ENCODE peak calls at places on chromosome 15, in eight cellular contexts. One of them, this sample, is unnamed.

GRCh38 chr15:90763700-90764099 is 46.6 kb downstream of the BLM start:
- DNase-seq in esophagus squamous epithelium: no peak
- DNase-seq in left ventricle myocardium inferior: no peak
- DNase-seq in adrenal gland: no peak
- DNase-seq in WERI-Rb-1: no peak
- DNase-seq in HCT116: no peak
- DNase-seq in RWPE2: no peak
- DNase-seq in fibroblast of lung: no peak
- DNase-seq in this sample: no peak

GRCh38 chr15:58472821-58473581 is 41.2 kb downstream of the LIPC start:
- DNase-seq in left ventricle myocardium inferior: no peak
- DNase-seq in RWPE2: no peak
- DNase-seq in HCT116: no peak
- DNase-seq in WERI-Rb-1: no peak
- DNase-seq in fibroblast of lung: peak; percentile 53
- DNase-seq in esophagus squamous epithelium: no peak
- DNase-seq in adrenal gland: no peak
- DNase-seq in this sample: no peak

GRCh38 chr15:93913310-93913709 is 318.1 kb upstream of the MCTP2 start:
- DNase-seq in adrenal gland: no peak
- DNase-seq in esophagus squamous epithelium: no peak
- DNase-seq in RWPE2: no peak
- DNase-seq in left ventricle myocardium inferior: no peak
- DNase-seq in fibroblast of lung: no peak
- DNase-seq in WERI-Rb-1: no peak
- DNase-seq in HCT116: no peak
- DNase-seq in this sample: no peak

GRCh38 chr15:41827290-41827879 is 507 bp upstream of the JMJD7 start:
- DNase-seq in esophagus squamous epithelium: no peak
- DNase-seq in HCT116: no peak
- DNase-seq in RWPE2: no peak
- DNase-seq in left ventricle myocardium inferior: peak; percentile 29
- DNase-seq in WERI-Rb-1: no peak
- DNase-seq in adrenal gland: peak; percentile 40
- DNase-seq in fibroblast of lung: no peak
- DNase-seq in this sample: no peak

GRCh38 chr15:70219256-70219919 is 121.7 kb upstream of the TLE3 start:
- DNase-seq in WERI-Rb-1: peak; percentile 59
- DNase-seq in HCT116: no peak
- DNase-seq in adrenal gland: no peak
- DNase-seq in left ventricle myocardium inferior: no peak
- DNase-seq in fibroblast of lung: no peak
- DNase-seq in RWPE2: peak; percentile 29
- DNase-seq in esophagus squamous epithelium: no peak
- DNase-seq in this sample: no peak

GRCh38 chr15:91032919-91033803 is 10.8 kb upstream of the VPS33B start:
- DNase-seq in adrenal gland: peak; percentile 74
- DNase-seq in esophagus squamous epithelium: no peak
- DNase-seq in HCT116: peak; percentile 83
- DNase-seq in WERI-Rb-1: peak; percentile 92
- DNase-seq in fibroblast of lung: peak; percentile 10
- DNase-seq in RWPE2: no peak
- DNase-seq in left ventricle myocardium inferior: peak; percentile 41
- DNase-seq in this sample: peak; percentile 7

GRCh38 chr15:73886717-73887345 is 13.5 kb downstream of the TBC1D21 start:
- DNase-seq in left ventricle myocardium inferior: no peak
- DNase-seq in adrenal gland: no peak
- DNase-seq in esophagus squamous epithelium: no peak
- DNase-seq in RWPE2: peak; percentile 57
- DNase-seq in WERI-Rb-1: no peak
- DNase-seq in fibroblast of lung: no peak
- DNase-seq in HCT116: no peak
- DNase-seq in this sample: no peak

GRCh38 chr15:66261056-66261455 is 7.5 kb upstream of the MEGF11 start:
- DNase-seq in RWPE2: no peak
- DNase-seq in WERI-Rb-1: no peak
- DNase-seq in HCT116: no peak
- DNase-seq in fibroblast of lung: no peak
- DNase-seq in adrenal gland: no peak
- DNase-seq in left ventricle myocardium inferior: no peak
- DNase-seq in esophagus squamous epithelium: no peak
- DNase-seq in this sample: no peak

GRCh38 chr15:56917652-56918045 is 795 bp upstream of the TCF12 start:
- DNase-seq in left ventricle myocardium inferior: no peak
- DNase-seq in HCT116: no peak
- DNase-seq in RWPE2: no peak
- DNase-seq in esophagus squamous epithelium: no peak
- DNase-seq in adrenal gland: no peak
- DNase-seq in fibroblast of lung: no peak
- DNase-seq in WERI-Rb-1: no peak
- DNase-seq in this sample: no peak

GRCh38 chr15:74127954-74128784 is 2.2 kb upstream of the ISLR2 start:
- DNase-seq in fibroblast of lung: peak; percentile 38
- DNase-seq in RWPE2: no peak
- DNase-seq in adrenal gland: no peak
- DNase-seq in WERI-Rb-1: no peak
- DNase-seq in left ventricle myocardium inferior: no peak
- DNase-seq in HCT116: no peak
- DNase-seq in esophagus squamous epithelium: no peak
- DNase-seq in this sample: no peak

GRCh38 chr15:60720084-60720483 is 241.1 kb upstream of the ICE2 start:
- DNase-seq in RWPE2: no peak
- DNase-seq in HCT116: no peak
- DNase-seq in left ventricle myocardium inferior: no peak
- DNase-seq in WERI-Rb-1: no peak
- DNase-seq in fibroblast of lung: no peak
- DNase-seq in adrenal gland: no peak
- DNase-seq in esophagus squamous epithelium: no peak
- DNase-seq in this sample: no peak

GRCh38 chr15:99734575-99734974 is 1.3 kb upstream of the LYSMD4 start:
- DNase-seq in WERI-Rb-1: no peak
- DNase-seq in esophagus squamous epithelium: no peak
- DNase-seq in left ventricle myocardium inferior: no peak
- DNase-seq in fibroblast of lung: no peak
- DNase-seq in HCT116: no peak
- DNase-seq in adrenal gland: no peak
- DNase-seq in RWPE2: no peak
- DNase-seq in this sample: no peak

GRCh38 chr15:84937144-84937543 is 44.5 kb upstream of the PDE8A start:
- DNase-seq in left ventricle myocardium inferior: no peak
- DNase-seq in WERI-Rb-1: no peak
- DNase-seq in HCT116: no peak
- DNase-seq in RWPE2: no peak
- DNase-seq in esophagus squamous epithelium: no peak
- DNase-seq in fibroblast of lung: no peak
- DNase-seq in adrenal gland: no peak
- DNase-seq in this sample: no peak

GRCh38 chr15:67110958-67111864 is 45.8 kb downstream of the SMAD3 start:
- DNase-seq in esophagus squamous epithelium: no peak
- DNase-seq in HCT116: no peak
- DNase-seq in adrenal gland: no peak
- DNase-seq in fibroblast of lung: peak; percentile 55
- DNase-seq in WERI-Rb-1: no peak
- DNase-seq in RWPE2: no peak
- DNase-seq in left ventricle myocardium inferior: no peak
- DNase-seq in this sample: no peak

GRCh38 chr15:70763950-70764730 is 782 bp upstream of the UACA start:
- DNase-seq in RWPE2: no peak
- DNase-seq in left ventricle myocardium inferior: no peak
- DNase-seq in WERI-Rb-1: no peak
- DNase-seq in fibroblast of lung: no peak
- DNase-seq in adrenal gland: no peak
- DNase-seq in esophagus squamous epithelium: no peak
- DNase-seq in HCT116: no peak
- DNase-seq in this sample: no peak

GRCh38 chr15:72472907-72473669 is 1.0 kb upstream of the ARIH1 start:
- DNase-seq in RWPE2: no peak
- DNase-seq in esophagus squamous epithelium: no peak
- DNase-seq in fibroblast of lung: peak; percentile 33
- DNase-seq in HCT116: no peak
- DNase-seq in adrenal gland: no peak
- DNase-seq in WERI-Rb-1: no peak
- DNase-seq in left ventricle myocardium inferior: no peak
- DNase-seq in this sample: peak; percentile 57
- TF ChIP-seq CTCF in RWPE2: no peak
- TF ChIP-seq CTCF in esophagus squamous epithelium: no peak
- TF ChIP-seq CTCF in fibroblast of lung: peak; percentile 36
- TF ChIP-seq CTCF in HCT116: no peak
- TF ChIP-seq CTCF in adrenal gland: no peak
- TF ChIP-seq CTCF in WERI-Rb-1: no peak
- TF ChIP-seq CTCF in left ventricle myocardium inferior: no peak
- TF ChIP-seq CTCF in this sample: peak; percentile 44

GRCh38 chr15:77418341-77419049 is 1.4 kb downstream of the PEAK1 start:
- DNase-seq in adrenal gland: no peak
- DNase-seq in fibroblast of lung: peak; percentile 64
- DNase-seq in WERI-Rb-1: no peak
- DNase-seq in left ventricle myocardium inferior: no peak
- DNase-seq in RWPE2: no peak
- DNase-seq in esophagus squamous epithelium: no peak
- DNase-seq in HCT116: no peak
- DNase-seq in this sample: peak; percentile 75

GRCh38 chr15:77419050-77419835 is 661 bp downstream of the PEAK1 start:
- DNase-seq in esophagus squamous epithelium: no peak
- DNase-seq in fibroblast of lung: peak; percentile 72
- DNase-seq in HCT116: no peak
- DNase-seq in adrenal gland: peak; percentile 34
- DNase-seq in WERI-Rb-1: peak; percentile 46
- DNase-seq in left ventricle myocardium inferior: peak; percentile 56
- DNase-seq in RWPE2: peak; percentile 72
- DNase-seq in this sample: peak; percentile 66

GRCh38 chr15:77419836-77420609 is at the start of gene PEAK1:
- DNase-seq in HCT116: peak; percentile 96
- DNase-seq in esophagus squamous epithelium: peak; percentile 93
- DNase-seq in fibroblast of lung: peak; percentile 98
- DNase-seq in adrenal gland: peak; percentile 100
- DNase-seq in RWPE2: peak; percentile 100
- DNase-seq in left ventricle myocardium inferior: peak; percentile 100
- DNase-seq in WERI-Rb-1: peak; percentile 100
- DNase-seq in this sample: peak; percentile 99

GRCh38 chr15:77421370-77421700 is 647 bp downstream of the HMG20A start:
- DNase-seq in WERI-Rb-1: no peak
- DNase-seq in HCT116: no peak
- DNase-seq in esophagus squamous epithelium: no peak
- DNase-seq in fibroblast of lung: no peak
- DNase-seq in RWPE2: no peak
- DNase-seq in left ventricle myocardium inferior: no peak
- DNase-seq in adrenal gland: peak; percentile 11
- DNase-seq in this sample: no peak

GRCh38 chr15:77420610-77421369 is at the start of gene HMG20A:
- DNase-seq in esophagus squamous epithelium: peak; percentile 4
- DNase-seq in RWPE2: peak; percentile 71
- DNase-seq in HCT116: peak; percentile 86
- DNase-seq in fibroblast of lung: peak; percentile 88
- DNase-seq in adrenal gland: peak; percentile 63
- DNase-seq in left ventricle myocardium inferior: peak; percentile 51
- DNase-seq in WERI-Rb-1: peak; percentile 68
- DNase-seq in this sample: peak; percentile 94
- TF ChIP-seq CTCF in esophagus squamous epithelium: no peak
- TF ChIP-seq CTCF in RWPE2: no peak
- TF ChIP-seq CTCF in HCT116: no peak
- TF ChIP-seq CTCF in fibroblast of lung: no peak
- TF ChIP-seq CTCF in adrenal gland: no peak
- TF ChIP-seq CTCF in left ventricle myocardium inferior: no peak
- TF ChIP-seq CTCF in WERI-Rb-1: no peak
- TF ChIP-seq CTCF in this sample: no peak

DNA sequence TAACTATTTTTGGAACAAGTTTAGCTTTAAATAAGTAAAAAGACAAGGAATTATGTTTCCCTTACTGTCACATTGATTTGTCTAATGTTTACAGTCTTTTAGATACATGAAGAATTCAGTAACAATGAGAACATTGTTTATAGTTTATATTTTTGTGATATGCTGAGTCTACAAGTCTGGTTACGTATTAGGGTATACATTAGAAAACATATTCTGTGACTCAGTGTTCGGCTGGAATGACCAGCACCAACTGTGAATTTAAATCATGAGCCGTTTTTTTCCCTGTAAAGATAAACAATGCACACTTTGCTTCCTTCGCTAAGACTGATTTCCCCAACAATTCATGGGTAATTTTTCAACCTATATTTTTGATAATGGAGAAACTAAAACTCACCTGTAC is 131.5 kb downstream of the DUT start:
- DNase-seq in WERI-Rb-1: no peak
- DNase-seq in RWPE2: no peak
- DNase-seq in fibroblast of lung: no peak
- DNase-seq in esophagus squamous epithelium: no peak
- DNase-seq in HCT116: no peak
- DNase-seq in adrenal gland: no peak
- DNase-seq in left ventricle myocardium inferior: no peak
- DNase-seq in this sample: no peak
- TF ChIP-seq CTCF in WERI-Rb-1: no peak
- TF ChIP-seq CTCF in RWPE2: no peak
- TF ChIP-seq CTCF in fibroblast of lung: no peak
- TF ChIP-seq CTCF in esophagus squamous epithelium: no peak
- TF ChIP-seq CTCF in HCT116: no peak
- TF ChIP-seq CTCF in adrenal gland: no peak
- TF ChIP-seq CTCF in left ventricle myocardium inferior: no peak
- TF ChIP-seq CTCF in this sample: no peak

GRCh38 chr15:68517285-68517711 is 61.5 kb upstream of the CORO2B start:
- DNase-seq in left ventricle myocardium inferior: peak; percentile 43
- DNase-seq in WERI-Rb-1: no peak
- DNase-seq in HCT116: no peak
- DNase-seq in esophagus squamous epithelium: no peak
- DNase-seq in fibroblast of lung: peak; percentile 69
- DNase-seq in adrenal gland: no peak
- DNase-seq in RWPE2: no peak
- DNase-seq in this sample: peak; percentile 63
- TF ChIP-seq CTCF in left ventricle myocardium inferior: peak; percentile 62
- TF ChIP-seq CTCF in WERI-Rb-1: no peak
- TF ChIP-seq CTCF in HCT116: no peak
- TF ChIP-seq CTCF in esophagus squamous epithelium: no peak
- TF ChIP-seq CTCF in fibroblast of lung: no peak
- TF ChIP-seq CTCF in adrenal gland: no peak
- TF ChIP-seq CTCF in RWPE2: no peak
- TF ChIP-seq CTCF in this sample: peak; percentile 55

GRCh38 chr15:29656636-29657475 is 165.4 kb downstream of the TJP1 start:
- DNase-seq in esophagus squamous epithelium: no peak
- DNase-seq in RWPE2: peak; percentile 88
- DNase-seq in left ventricle myocardium inferior: no peak
- DNase-seq in adrenal gland: no peak
- DNase-seq in HCT116: peak; percentile 74
- DNase-seq in WERI-Rb-1: no peak
- DNase-seq in fibroblast of lung: peak; percentile 19
- DNase-seq in this sample: no peak
- TF ChIP-seq CTCF in esophagus squamous epithelium: no peak
- TF ChIP-seq CTCF in RWPE2: peak; percentile 91
- TF ChIP-seq CTCF in left ventricle myocardium inferior: no peak
- TF ChIP-seq CTCF in adrenal gland: no peak
- TF ChIP-seq CTCF in HCT116: peak; percentile 58
- TF ChIP-seq CTCF in WERI-Rb-1: no peak
- TF ChIP-seq CTCF in fibroblast of lung: no peak
- TF ChIP-seq CTCF in this sample: no peak